ENCODE peak calls at places on chromosome 1, in nine cellular contexts. R is CD8-positive, alpha-beta T cell; I is DND-41; P is astrocyte of the spinal cord; Y is cardiac muscle cell; F is ELF-1; Q is T47D; V is activated naive CD8-positive, alpha-beta T cell treated with anti-CD3 and anti-CD28 coated beads, Interleukin-2, amount 50 U/mL, for 24 hours; N is NT2/D1. A is an unnamed sample.

GRCh38 chr1:83901547-83902155 is 97.3 kb downstream of the TTLL7 start:
- DNase-seq in N (no peak), P (peak; percentile 66), R (no peak), V (no peak), F (no peak), Q (no peak), I (no peak), Y (peak; percentile 62), A (peak; percentile 45)

GRCh38 chr1:99710994-99711393 is 55.4 kb downstream of the FRRS1 start:
- DNase-seq in P (no peak), Q (no peak), N (no peak), F (no peak), R (no peak), V (no peak), I (no peak), Y (no peak), A (no peak)

GRCh38 chr1:29469457-29469856 is 233.1 kb downstream of the PTPRU start:
- DNase-seq in V (no peak), Y (peak; percentile 14), Q (no peak), F (no peak), N (no peak), R (no peak), P (no peak), I (no peak), A (no peak)

GRCh38 chr1:43622901-43623780 is 26.8 kb upstream of the KDM4A start:
- DNase-seq in F (no peak), N (no peak), V (no peak), Y (no peak), I (no peak), P (no peak), Q (no peak), R (no peak), A (no peak)

GRCh38 chr1:158087320-158087927 is 93.3 kb upstream of the CD1D start:
- DNase-seq in F (peak; percentile 91), P (peak; percentile 80), Y (peak; percentile 79), V (peak; percentile 32), N (peak; percentile 91), I (peak; percentile 47), Q (peak; percentile 81), R (no peak), A (peak; percentile 88)

GRCh38 chr1:29179641-29180184 is 2.0 kb downstream of the SRSF4 start:
- DNase-seq in I (no peak), Q (no peak), P (no peak), R (no peak), F (no peak), N (no peak), Y (peak; percentile 61), V (no peak), A (no peak)

GRCh38 chr1:1872329-1872994 is 18.4 kb downstream of the GNB1 start:
- DNase-seq in F (no peak), V (no peak), N (no peak), Y (no peak), I (no peak), Q (no peak), P (no peak), R (no peak), A (no peak)

GRCh38 chr1:116290085-116290670 is 82.9 kb upstream of the ATP1A1 start:
- DNase-seq in I (no peak), N (no peak), Y (no peak), Q (no peak), V (no peak), P (peak; percentile 3), R (no peak), F (no peak), A (no peak)

GRCh38 chr1:8373547-8374270 is 55.8 kb downstream of the SLC45A1 start:
- DNase-seq in P (peak; percentile 83), Y (peak; percentile 85), R (no peak), F (peak; percentile 75), I (no peak), V (no peak), N (no peak), Q (no peak), A (peak; percentile 92)

GRCh38 chr1:36207339-36207738 is 16.9 kb upstream of the THRAP3 start:
- DNase-seq in R (no peak), F (peak; percentile 85), V (no peak), P (peak; percentile 92), I (no peak), Q (no peak), Y (peak; percentile 82), N (peak; percentile 69), A (peak; percentile 96)

GRCh38 chr1:242854466-242854865 is 330.0 kb upstream of the PLD5 start:
- DNase-seq in P (no peak), N (no peak), F (no peak), V (no peak), Q (no peak), R (no peak), Y (no peak), I (no peak), A (no peak)

GRCh38 chr1:78688701-78689100 is 39.1 kb downstream of the IFI44 start:
- DNase-seq in P (peak; percentile 68), F (no peak), R (no peak), Y (peak; percentile 77), N (no peak), I (no peak), Q (no peak), V (no peak), A (peak; percentile 45)

GRCh38 chr1:102466487-102466886 is 469.8 kb upstream of the OLFM3 start:
- DNase-seq in V (no peak), I (no peak), Y (no peak), Q (no peak), R (no peak), F (no peak), N (no peak), P (no peak), A (no peak)

GRCh38 chr1:221392453-221392852 is 349.4 kb downstream of the DUSP10 start:
- DNase-seq in I (no peak), P (peak; percentile 78), N (no peak), Q (no peak), R (no peak), F (no peak), V (no peak), Y (peak; percentile 73), A (peak; percentile 86)

GRCh38 chr1:234206651-234207284 is 166.5 kb upstream of the COA6 start:
- DNase-seq in P (peak; percentile 87), I (no peak), N (no peak), Q (no peak), Y (peak; percentile 74), F (peak; percentile 27), R (no peak), V (no peak), A (peak; percentile 94)

A was measured in astrocyte of the hippocampus.